ENCODE peak calls at places on chromosomes 12 and 14, in seven cellular contexts. M is stomach, J is suprapubic skin, C is tibial nerve, I is transverse colon, Y is H1, D is ovary. L is an unnamed sample.
A peak's percentile ranks its signal among the peaks of the same experiment; 100 is the strongest.

GRCh38 chr12:132433641-132434395 is 56.1 kb upstream of the FBRSL1 start:
- DNase-seq in Y (no peak), D (no peak), C (no peak), M (peak; percentile 66), I (peak; percentile 60), J (no peak), L (no peak)

GRCh38 chr12:19223018-19223417 is 93.5 kb downstream of the PLEKHA5 start:
- DNase-seq in Y (no peak), J (no peak), C (no peak), D (no peak), I (no peak), M (no peak), L (no peak)

GRCh38 chr14:59330455-59330854 is 134.7 kb downstream of the GPR135 start:
- DNase-seq in M (no peak), Y (no peak), D (peak; percentile 21), C (no peak), I (peak; percentile 33), J (no peak), L (peak; percentile 29)

GRCh38 chr12:88362439-88362838 is 217.8 kb downstream of the KITLG start:
- DNase-seq in M (no peak), Y (no peak), I (no peak), C (no peak), D (no peak), J (no peak), L (no peak)

GRCh38 chr12:89418228-89418910 is 66.1 kb upstream of the DUSP6 start:
- DNase-seq in C (no peak), J (no peak), M (no peak), I (no peak), D (no peak), Y (no peak), L (peak; percentile 53)

GRCh38 chr14:21057803-21058675 is at the start of gene RNASE8:
- DNase-seq in I (no peak), J (no peak), D (no peak), Y (no peak), C (no peak), M (no peak), L (no peak)

GRCh38 chr12:49347307-49348237 is 884 bp downstream of the DNAJC22 start:
- DNase-seq in M (peak; percentile 91), D (peak; percentile 63), C (no peak), Y (no peak), J (peak; percentile 80), I (peak; percentile 91), L (peak; percentile 96)

GRCh38 chr12:101666017-101666728 is 31.3 kb upstream of the CHPT1 start:
- DNase-seq in I (no peak), C (no peak), Y (no peak), D (no peak), J (no peak), M (no peak), L (no peak)

GRCh38 chr14:92950773-92951172 is 27.8 kb downstream of the CHGA start:
- DNase-seq in M (no peak), J (no peak), D (no peak), I (no peak), Y (no peak), C (no peak), L (no peak)

GRCh38 chr12:107845226-107845979 is 70.9 kb downstream of the ASCL4 start:
- DNase-seq in J (no peak), I (no peak), C (no peak), Y (no peak), D (no peak), M (no peak), L (peak; percentile 65)

GRCh38 chr12:62481843-62482540 is 15.4 kb downstream of the MON2 start:
- DNase-seq in M (no peak), D (no peak), C (no peak), J (no peak), I (no peak), Y (no peak), L (no peak)

GRCh38 chr14:103091041-103091882 is 3.3 kb upstream of the EXOC3L4 start:
- DNase-seq in I (peak; percentile 85), Y (no peak), C (no peak), M (peak; percentile 75), J (no peak), D (no peak), L (peak; percentile 74)

GRCh38 chr12:124422142-124422569 is 127.3 kb downstream of the RFLNA start:
- DNase-seq in C (no peak), D (peak; percentile 45), M (peak; percentile 77), J (no peak), I (peak; percentile 77), Y (no peak), L (peak; percentile 76)

GRCh38 chr12:98420403-98420800 is 95.0 kb upstream of the TMPO start:
- DNase-seq in Y (no peak), D (no peak), C (no peak), M (no peak), I (no peak), J (no peak), L (no peak)

GRCh38 chr14:32432813-32433538 is 103.9 kb downstream of the AKAP6 start:
- DNase-seq in C (no peak), I (no peak), Y (no peak), J (no peak), M (no peak), D (peak; percentile 20), L (no peak)

GRCh38 chr12:121223283-121223946 is 13.5 kb downstream of the P2RX4 start:
- DNase-seq in I (peak; percentile 70), M (peak; percentile 52), C (no peak), J (no peak), D (no peak), Y (no peak), L (no peak)

DNA sequence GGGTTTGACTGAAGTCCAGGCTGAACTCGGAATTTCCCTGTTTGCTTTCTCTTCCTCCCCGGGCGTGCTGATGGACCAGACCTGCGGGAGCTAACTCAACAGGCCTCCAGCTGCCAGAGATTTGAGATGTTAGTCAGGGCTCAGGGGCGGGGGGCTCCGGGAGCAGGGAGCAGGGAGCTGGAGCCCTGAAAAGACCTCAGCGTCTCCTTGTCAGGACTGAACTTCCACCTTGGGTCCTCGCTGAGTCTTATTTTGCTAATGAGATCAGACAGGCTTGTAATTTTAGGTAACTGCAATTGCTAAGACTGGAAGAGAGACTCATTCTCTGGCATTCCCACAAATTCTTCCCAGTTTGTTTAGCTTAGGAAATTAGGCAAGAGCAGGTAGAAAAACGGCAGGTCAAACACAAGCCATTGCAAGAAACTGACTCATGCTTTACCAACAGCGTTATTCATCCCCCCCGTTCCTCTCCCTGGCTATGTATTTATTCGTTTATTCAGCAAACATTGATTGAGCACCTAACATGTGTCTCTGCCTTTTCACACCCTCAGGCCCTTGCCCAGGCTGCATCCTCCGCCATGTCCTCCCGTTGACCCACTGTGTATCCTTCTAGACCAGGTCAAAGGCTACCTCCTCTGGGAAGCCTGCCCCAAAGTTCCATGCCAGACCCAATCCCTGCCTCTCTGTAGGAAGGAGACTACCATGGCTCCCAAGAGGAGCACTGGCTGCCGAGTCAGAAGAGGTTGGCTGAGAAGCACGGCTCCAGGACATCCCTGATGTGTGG is 80.4 kb upstream of the DIO3 start:
- DNase-seq in D (peak; percentile 64), I (peak; percentile 6), M (peak; percentile 15), C (no peak), Y (no peak), J (peak; percentile 29), L (no peak)
- TF ChIP-seq EP300 in D (no peak), I (no peak), M (no peak), C (peak; percentile 15), Y (no peak), J (no peak), L (no peak)

GRCh38 chr14:100547633-100548294 is 39.5 kb downstream of the BEGAIN start:
- DNase-seq in Y (no peak), I (peak; percentile 82), D (no peak), C (no peak), M (peak; percentile 61), J (peak; percentile 82), L (peak; percentile 68)

GRCh38 chr14:100548295-100548655 is 38.9 kb downstream of the BEGAIN start:
- DNase-seq in Y (no peak), M (no peak), J (no peak), C (no peak), I (no peak), D (no peak), L (no peak)

GRCh38 chr14:100545359-100545758 is 41.9 kb downstream of the BEGAIN start:
- DNase-seq in D (no peak), C (no peak), I (no peak), M (no peak), J (no peak), Y (no peak), L (no peak)

GRCh38 chr14:100544506-100545141 is 42.6 kb downstream of the BEGAIN start:
- DNase-seq in C (no peak), D (no peak), J (no peak), Y (no peak), M (no peak), I (peak; percentile 48), L (no peak)

GRCh38 chr14:100546051-100546443 is 41.2 kb downstream of the BEGAIN start:
- DNase-seq in J (no peak), M (peak; percentile 36), I (no peak), Y (no peak), D (no peak), C (no peak), L (no peak)
- TF ChIP-seq POLR2A in J (no peak), M (no peak), I (no peak), Y (no peak), D (no peak), C (no peak), L (no peak)

GRCh38 chr12:76201758-76202157 is 117.3 kb upstream of the NAP1L1 start:
- DNase-seq in C (no peak), Y (no peak), M (no peak), J (no peak), I (no peak), D (no peak), L (no peak)

GRCh38 chr12:76202621-76203020 is 118.1 kb upstream of the NAP1L1 start:
- DNase-seq in C (no peak), I (no peak), M (no peak), D (no peak), J (no peak), Y (no peak), L (no peak)

GRCh38 chr12:76201316-76201715 is 116.8 kb upstream of the NAP1L1 start:
- DNase-seq in M (no peak), C (no peak), Y (no peak), I (no peak), J (no peak), D (no peak), L (no peak)

GRCh38 chr12:76206039-76206676 is 121.7 kb upstream of the NAP1L1 start:
- DNase-seq in Y (no peak), D (no peak), I (no peak), J (no peak), C (no peak), M (no peak), L (no peak)

DNA sequence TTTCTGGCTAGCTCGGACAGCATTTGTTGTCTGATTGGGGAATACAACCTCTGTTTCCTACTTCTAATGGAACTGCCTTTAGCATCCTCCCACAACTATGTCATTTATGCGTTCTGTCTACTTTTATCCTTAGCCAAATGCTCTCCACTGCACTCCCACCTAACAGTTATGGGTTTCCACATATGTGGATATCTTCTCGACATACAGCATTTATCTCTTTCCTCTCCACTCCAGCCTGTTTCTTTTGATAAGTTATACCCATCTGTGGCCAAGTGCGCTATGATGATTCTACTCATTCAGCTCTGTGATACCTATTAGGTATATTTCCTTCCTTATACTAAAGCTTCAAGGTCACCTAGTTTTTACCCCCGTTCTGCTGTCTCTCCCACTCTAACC is 122.2 kb upstream of the NAP1L1 start:
- DNase-seq in Y (no peak), J (no peak), C (no peak), I (no peak), M (no peak), D (no peak), L (no peak)
- H3K9me3 ChIP-seq in Y (no peaks in the 10 kb centered on the region), J (no peaks in the 10 kb centered on the region), C (no peaks in the 10 kb centered on the region), I (no peaks in the 10 kb centered on the region), M (peaks cover 12% of the 10 kb centered on the region), D (no peaks in the 10 kb centered on the region), L (no peaks in the 10 kb centered on the region)

GRCh38 chr14:47454025-47454424 is 221.4 kb downstream of the MDGA2 start:
- DNase-seq in C (no peak), D (no peak), Y (no peak), I (no peak), J (no peak), M (no peak), L (no peak)
- TF ChIP-seq EP300 in C (no peak), D (no peak), Y (no peak), I (no peak), J (no peak), M (no peak), L (no peak)